ENCODE peak calls at places on chromosome 19, in six cellular contexts. One of them, this sample, is unnamed.

GRCh38 chr19:6271721-6272410 is 7.9 kb downstream of the MLLT1 start:
- DNase-seq in Peyer's patch: peak; percentile 72
- DNase-seq in endothelial cell of umbilical vein: peak; percentile 72
- DNase-seq in stomach: peak; percentile 68
- DNase-seq in transverse colon: peak; percentile 64
- DNase-seq in adrenal gland: peak; percentile 90
- DNase-seq in this sample: peak; percentile 46

GRCh38 chr19:16435238-16435911 is 36.4 kb downstream of the EPS15L1 start:
- DNase-seq in Peyer's patch: peak; percentile 63
- DNase-seq in endothelial cell of umbilical vein: peak; percentile 84
- DNase-seq in stomach: no peak
- DNase-seq in transverse colon: peak; percentile 48
- DNase-seq in adrenal gland: peak; percentile 32
- DNase-seq in this sample: peak; percentile 57

GRCh38 chr19:37505958-37506386 is 767 bp upstream of the ZNF793 start:
- DNase-seq in Peyer's patch: no peak
- DNase-seq in endothelial cell of umbilical vein: no peak
- DNase-seq in stomach: no peak
- DNase-seq in transverse colon: no peak
- DNase-seq in adrenal gland: no peak
- DNase-seq in this sample: no peak

GRCh38 chr19:7830272-7830771 is 304 bp downstream of the EVI5L start:
- DNase-seq in Peyer's patch: no peak
- DNase-seq in endothelial cell of umbilical vein: no peak
- DNase-seq in stomach: no peak
- DNase-seq in transverse colon: peak; percentile 30
- DNase-seq in adrenal gland: peak; percentile 42
- DNase-seq in this sample: no peak

GRCh38 chr19:14339741-14340140 is 41.5 kb upstream of the ADGRE5 start:
- DNase-seq in Peyer's patch: no peak
- DNase-seq in endothelial cell of umbilical vein: no peak
- DNase-seq in stomach: no peak
- DNase-seq in transverse colon: no peak
- DNase-seq in adrenal gland: no peak
- DNase-seq in this sample: no peak

GRCh38 chr19:6362351-6362801 is 1.0 kb downstream of the CLPP start:
- DNase-seq in Peyer's patch: peak; percentile 61
- DNase-seq in endothelial cell of umbilical vein: no peak
- DNase-seq in stomach: no peak
- DNase-seq in transverse colon: no peak
- DNase-seq in adrenal gland: peak; percentile 25
- DNase-seq in this sample: no peak

GRCh38 chr19:19537321-19538048 is 580 bp upstream of the CILP2 start:
- DNase-seq in Peyer's patch: no peak
- DNase-seq in endothelial cell of umbilical vein: no peak
- DNase-seq in stomach: no peak
- DNase-seq in transverse colon: no peak
- DNase-seq in adrenal gland: no peak
- DNase-seq in this sample: no peak

GRCh38 chr19:36106441-36106840 is 4.5 kb upstream of the OVOL3 start:
- DNase-seq in Peyer's patch: no peak
- DNase-seq in endothelial cell of umbilical vein: no peak
- DNase-seq in stomach: no peak
- DNase-seq in transverse colon: no peak
- DNase-seq in adrenal gland: no peak
- DNase-seq in this sample: no peak

GRCh38 chr19:495440-496332 is 600 bp upstream of the MADCAM1 start:
- DNase-seq in Peyer's patch: no peak
- DNase-seq in endothelial cell of umbilical vein: peak; percentile 33
- DNase-seq in stomach: no peak
- DNase-seq in transverse colon: no peak
- DNase-seq in adrenal gland: no peak
- DNase-seq in this sample: no peak

GRCh38 chr19:28292822-28293500 is 920.0 kb downstream of the UQCRFS1 start:
- DNase-seq in Peyer's patch: no peak
- DNase-seq in endothelial cell of umbilical vein: peak; percentile 30
- DNase-seq in stomach: no peak
- DNase-seq in transverse colon: no peak
- DNase-seq in adrenal gland: no peak
- DNase-seq in this sample: no peak

GRCh38 chr19:16285769-16286564 is 38.7 kb upstream of the KLF2 start:
- DNase-seq in Peyer's patch: no peak
- DNase-seq in endothelial cell of umbilical vein: no peak
- DNase-seq in stomach: no peak
- DNase-seq in transverse colon: no peak
- DNase-seq in adrenal gland: no peak
- DNase-seq in this sample: peak; percentile 27

GRCh38 chr19:34193439-34193838 is 21.1 kb downstream of the LSM14A start:
- DNase-seq in Peyer's patch: no peak
- DNase-seq in endothelial cell of umbilical vein: no peak
- DNase-seq in stomach: no peak
- DNase-seq in transverse colon: no peak
- DNase-seq in adrenal gland: no peak
- DNase-seq in this sample: no peak

GRCh38 chr19:42172261-42172660 is 40.0 kb upstream of the POU2F2 start:
- DNase-seq in Peyer's patch: no peak
- DNase-seq in endothelial cell of umbilical vein: no peak
- DNase-seq in stomach: no peak
- DNase-seq in transverse colon: no peak
- DNase-seq in adrenal gland: no peak
- DNase-seq in this sample: no peak

GRCh38 chr19:45568732-45569131 is 15.9 kb downstream of the OPA3 start:
- DNase-seq in Peyer's patch: peak; percentile 57
- DNase-seq in endothelial cell of umbilical vein: peak; percentile 25
- DNase-seq in stomach: no peak
- DNase-seq in transverse colon: no peak
- DNase-seq in adrenal gland: no peak
- DNase-seq in this sample: no peak

GRCh38 chr19:36771275-36772231 is 1.1 kb downstream of the ZNF850 start:
- DNase-seq in Peyer's patch: peak; percentile 62
- DNase-seq in endothelial cell of umbilical vein: peak; percentile 94
- DNase-seq in stomach: peak; percentile 62
- DNase-seq in transverse colon: peak; percentile 36
- DNase-seq in adrenal gland: peak; percentile 79
- DNase-seq in this sample: peak; percentile 62

GRCh38 chr19:32642771-32643170 is 32.2 kb downstream of the ANKRD27 start:
- DNase-seq in Peyer's patch: peak; percentile 64
- DNase-seq in endothelial cell of umbilical vein: no peak
- DNase-seq in stomach: no peak
- DNase-seq in transverse colon: peak; percentile 15
- DNase-seq in adrenal gland: no peak
- DNase-seq in this sample: no peak

GRCh38 chr19:41705393-41706174 is 2.8 kb upstream of the CEACAM5 start:
- DNase-seq in Peyer's patch: peak; percentile 46
- DNase-seq in endothelial cell of umbilical vein: peak; percentile 17
- DNase-seq in stomach: no peak
- DNase-seq in transverse colon: peak; percentile 55
- DNase-seq in adrenal gland: peak; percentile 15
- DNase-seq in this sample: no peak

GRCh38 chr19:38527466-38528136 is 90.2 kb downstream of the MAP4K1 start:
- DNase-seq in Peyer's patch: no peak
- DNase-seq in endothelial cell of umbilical vein: no peak
- DNase-seq in stomach: no peak
- DNase-seq in transverse colon: no peak
- DNase-seq in adrenal gland: no peak
- DNase-seq in this sample: no peak

GRCh38 chr19:46696052-46696451 is 20.9 kb downstream of the PRKD2 start:
- DNase-seq in Peyer's patch: no peak
- DNase-seq in endothelial cell of umbilical vein: no peak
- DNase-seq in stomach: no peak
- DNase-seq in transverse colon: no peak
- DNase-seq in adrenal gland: no peak
- DNase-seq in this sample: no peak

GRCh38 chr19:56079609-56080008 is 41.5 kb downstream of the ZNF787 start:
- DNase-seq in Peyer's patch: no peak
- DNase-seq in endothelial cell of umbilical vein: no peak
- DNase-seq in stomach: no peak
- DNase-seq in transverse colon: no peak
- DNase-seq in adrenal gland: no peak
- DNase-seq in this sample: no peak

GRCh38 chr19:11033251-11033650 is 56.0 kb upstream of the LDLR start:
- DNase-seq in Peyer's patch: no peak
- DNase-seq in endothelial cell of umbilical vein: no peak
- DNase-seq in stomach: no peak
- DNase-seq in transverse colon: no peak
- DNase-seq in adrenal gland: no peak
- DNase-seq in this sample: no peak

GRCh38 chr19:11034449-11035213 is 54.6 kb upstream of the LDLR start:
- DNase-seq in Peyer's patch: no peak
- DNase-seq in endothelial cell of umbilical vein: no peak
- DNase-seq in stomach: no peak
- DNase-seq in transverse colon: no peak
- DNase-seq in adrenal gland: no peak
- DNase-seq in this sample: no peak

GRCh38 chr19:11038511-11038910 is 50.8 kb upstream of the LDLR start:
- DNase-seq in Peyer's patch: no peak
- DNase-seq in endothelial cell of umbilical vein: no peak
- DNase-seq in stomach: no peak
- DNase-seq in transverse colon: no peak
- DNase-seq in adrenal gland: no peak
- DNase-seq in this sample: no peak

GRCh38 chr19:11033763-11034162 is 55.5 kb upstream of the LDLR start:
- DNase-seq in Peyer's patch: no peak
- DNase-seq in endothelial cell of umbilical vein: no peak
- DNase-seq in stomach: no peak
- DNase-seq in transverse colon: no peak
- DNase-seq in adrenal gland: no peak
- DNase-seq in this sample: no peak

GRCh38 chr19:11035441-11036377 is 53.6 kb upstream of the LDLR start:
- DNase-seq in Peyer's patch: peak; percentile 97
- DNase-seq in endothelial cell of umbilical vein: peak; percentile 69
- DNase-seq in stomach: peak; percentile 95
- DNase-seq in transverse colon: peak; percentile 95
- DNase-seq in adrenal gland: peak; percentile 96
- DNase-seq in this sample: peak; percentile 92
- H3K27ac ChIP-seq in Peyer's patch: peak overlapping the region; percentile 26
- H3K27ac ChIP-seq in endothelial cell of umbilical vein: no peak overlapping the region
- H3K27ac ChIP-seq in stomach: peak overlapping the region; percentile 5
- H3K27ac ChIP-seq in transverse colon: no peak overlapping the region
- H3K27ac ChIP-seq in adrenal gland: peak overlapping the region; percentile 18
- H3K27ac ChIP-seq in this sample: peak overlapping the region; percentile 81

GRCh38 chr19:23772668-23773063 is 14.0 kb upstream of the ZNF681 start:
- DNase-seq in Peyer's patch: no peak
- DNase-seq in endothelial cell of umbilical vein: no peak
- DNase-seq in stomach: no peak
- DNase-seq in transverse colon: no peak
- DNase-seq in adrenal gland: no peak
- DNase-seq in this sample: no peak
- TF ChIP-seq POLR2A in Peyer's patch: no peak
- TF ChIP-seq POLR2A in endothelial cell of umbilical vein: no peak
- TF ChIP-seq POLR2A in stomach: no peak
- TF ChIP-seq POLR2A in transverse colon: no peak
- TF ChIP-seq POLR2A in adrenal gland: no peak
- TF ChIP-seq POLR2A in this sample: no peak

GRCh38 chr19:31264379-31264778 is 84.9 kb downstream of the TSHZ3 start:
- DNase-seq in Peyer's patch: no peak
- DNase-seq in endothelial cell of umbilical vein: no peak
- DNase-seq in stomach: no peak
- DNase-seq in transverse colon: no peak
- DNase-seq in adrenal gland: no peak
- DNase-seq in this sample: peak; percentile 40

GRCh38 chr19:31261019-31261595 is 88.1 kb downstream of the TSHZ3 start:
- DNase-seq in Peyer's patch: no peak
- DNase-seq in endothelial cell of umbilical vein: no peak
- DNase-seq in stomach: peak; percentile 2
- DNase-seq in transverse colon: no peak
- DNase-seq in adrenal gland: no peak
- DNase-seq in this sample: no peak

GRCh38 chr19:31261651-31262331 is 87.4 kb downstream of the TSHZ3 start:
- DNase-seq in Peyer's patch: no peak
- DNase-seq in endothelial cell of umbilical vein: no peak
- DNase-seq in stomach: peak; percentile 15
- DNase-seq in transverse colon: no peak
- DNase-seq in adrenal gland: no peak
- DNase-seq in this sample: no peak

GRCh38 chr19:31263317-31263716 is 85.9 kb downstream of the TSHZ3 start:
- DNase-seq in Peyer's patch: no peak
- DNase-seq in endothelial cell of umbilical vein: no peak
- DNase-seq in stomach: peak; percentile 1
- DNase-seq in transverse colon: no peak
- DNase-seq in adrenal gland: no peak
- DNase-seq in this sample: no peak

DNA sequence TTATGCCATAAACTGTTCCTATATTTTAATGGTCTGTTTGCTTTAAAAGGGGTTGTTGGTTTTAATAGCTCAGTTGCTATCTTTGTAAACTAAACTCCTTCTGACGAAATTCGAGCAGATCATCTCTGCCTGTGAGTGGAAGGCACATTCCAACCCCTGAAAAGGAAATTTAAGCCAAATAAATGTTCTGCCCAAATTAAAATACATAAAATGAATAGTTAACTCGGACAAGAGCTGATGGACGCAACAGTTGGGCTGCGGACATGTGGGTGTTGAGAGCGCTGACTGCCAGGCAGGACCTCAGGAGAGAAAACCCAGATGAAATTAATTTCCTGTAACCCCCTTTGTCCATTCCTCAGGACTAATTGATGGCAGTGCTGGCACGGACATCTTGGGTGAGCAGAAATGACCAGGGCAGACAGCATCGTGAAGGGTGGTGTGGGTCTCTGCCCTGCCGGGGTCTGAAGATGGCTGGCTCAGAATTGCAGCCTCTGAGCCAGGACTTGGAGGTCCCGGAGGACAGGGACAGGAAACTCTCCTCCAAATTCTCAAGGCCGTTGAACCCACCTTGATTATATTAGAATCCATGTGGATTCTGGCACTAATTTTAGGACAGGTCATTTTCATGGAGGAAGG is 86.4 kb downstream of the TSHZ3 start:
- DNase-seq in Peyer's patch: no peak
- DNase-seq in endothelial cell of umbilical vein: no peak
- DNase-seq in stomach: peak; percentile 17
- DNase-seq in transverse colon: no peak
- DNase-seq in adrenal gland: no peak
- DNase-seq in this sample: peak; percentile 7
- H3K27ac ChIP-seq in Peyer's patch: no peak overlapping the region
- H3K27ac ChIP-seq in endothelial cell of umbilical vein: no peak overlapping the region
- H3K27ac ChIP-seq in stomach: no peak overlapping the region
- H3K27ac ChIP-seq in transverse colon: no peak overlapping the region
- H3K27ac ChIP-seq in adrenal gland: no peak overlapping the region
- H3K27ac ChIP-seq in this sample: no peak overlapping the region

DNA sequence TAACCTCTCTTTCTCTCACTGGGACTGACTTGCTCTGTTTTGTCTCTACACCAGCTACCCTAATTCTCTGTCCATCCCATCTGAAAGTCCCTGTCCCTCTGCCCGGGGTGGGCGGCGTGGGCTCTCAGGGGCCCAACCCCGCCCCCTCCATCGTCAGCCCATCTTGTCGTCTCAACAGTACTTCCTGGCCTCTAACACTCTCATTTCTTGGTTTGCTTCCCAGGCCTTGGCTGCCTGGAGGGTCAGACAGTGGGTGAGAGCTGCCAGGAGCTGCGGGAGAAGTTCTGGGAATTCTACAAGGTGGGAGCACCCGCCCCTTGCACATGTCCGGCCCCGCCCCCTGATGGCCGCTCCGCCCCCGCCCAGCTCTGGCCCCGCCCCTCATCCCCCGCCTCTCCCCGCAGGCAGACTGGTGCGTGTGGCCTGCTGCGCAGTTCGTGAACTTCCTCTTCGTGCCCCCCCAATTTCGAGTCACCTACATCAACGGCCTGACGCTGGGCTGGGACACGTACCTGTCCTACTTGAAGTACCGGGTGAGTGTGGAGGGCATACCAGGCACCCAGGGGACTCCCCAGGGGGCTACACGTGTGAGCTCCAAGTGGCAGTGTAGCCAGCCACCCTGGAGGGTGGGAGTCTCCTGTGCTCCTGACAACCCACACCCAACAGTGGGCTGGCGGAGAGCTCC is 1.7 kb downstream of the MPV17L2 start:
- DNase-seq in Peyer's patch: peak; percentile 67
- DNase-seq in endothelial cell of umbilical vein: peak; percentile 11
- DNase-seq in stomach: no peak
- DNase-seq in transverse colon: peak; percentile 49
- DNase-seq in adrenal gland: peak; percentile 84
- DNase-seq in this sample: no peak
- TF ChIP-seq POLR2A in Peyer's patch: no peak
- TF ChIP-seq POLR2A in endothelial cell of umbilical vein: no peak
- TF ChIP-seq POLR2A in stomach: no peak
- TF ChIP-seq POLR2A in transverse colon: no peak
- TF ChIP-seq POLR2A in adrenal gland: no peak
- TF ChIP-seq POLR2A in this sample: no peak